ENCODE peak calls at places on chromosomes 2 and 18, in nine cellular contexts. W is activated T-cell treated with anti-CD3 and anti-CD28 coated beads, Interleukin-2, amount 50 U/mL, for 1 hour; S is kidney tubule cell; V is NCI-H69; Y is D341Med; Z is LHCN-M2; P is HEK293T; G is head of caudate nucleus; E is NCI-H2029. C is an unnamed sample.

GRCh38 chr18:57961411-57961810 is 82.6 kb upstream of the NEDD4L start:
- DNase-seq in W (no peak), S (no peak), V (peak), Y (no peak), Z (no peak), P (no peak), G (no peak), E (no peak), C (no peak)

GRCh38 chr2:231228223-231228622 is 29.8 kb downstream of the ARMC9 start:
- DNase-seq in W (no peak), S (peak), V (no peak), Y (no peak), Z (no peak), P (no peak), G (no peak), E (peak), C (no peak)

GRCh38 chr2:42147641-42148274 is 21.4 kb upstream of the EML4 start:
- DNase-seq in W (no peak), S (no peak), V (peak), Y (no peak), Z (peak), P (no peak), G (no peak), E (peak), C (no peak)

GRCh38 chr18:49021433-49022129 is 70.8 kb upstream of the SMAD7 start:
- DNase-seq in W (no peak), S (peak), V (peak), Y (peak), Z (peak), P (peak), G (peak), E (peak), C (peak)

GRCh38 chr18:12079504-12080237 is 14.0 kb upstream of the ANKRD62 start:
- DNase-seq in W (no peak), S (peak), V (no peak), Y (no peak), Z (peak), P (no peak), G (no peak), E (no peak), C (no peak)

GRCh38 chr2:109458512-109458911 is 155.3 kb downstream of the SEPTIN10 start:
- DNase-seq in W (no peak), S (no peak), V (no peak), Y (no peak), Z (no peak), P (no peak), G (no peak), E (no peak), C (no peak)

GRCh38 chr2:120590841-120591240 is 144.8 kb upstream of the GLI2 start:
- DNase-seq in W (no peak), S (no peak), V (peak), Y (peak), Z (no peak), P (no peak), G (no peak), E (no peak), C (no peak)

GRCh38 chr2:118000041-118000440 is 13.8 kb downstream of the CCDC93 start:
- DNase-seq in W (no peak), S (no peak), V (no peak), Y (no peak), Z (no peak), P (no peak), G (no peak), E (no peak), C (no peak)

GRCh38 chr2:29490037-29490436 is 374.8 kb downstream of the CLIP4 start:
- DNase-seq in W (no peak), S (no peak), V (no peak), Y (peak), Z (no peak), P (no peak), G (no peak), E (no peak), C (no peak)

GRCh38 chr2:190679813-190680591 is 31.1 kb downstream of the NAB1 start:
- DNase-seq in W (peak), S (peak), V (peak), Y (peak), Z (peak), P (peak), G (peak), E (no peak), C (peak)

GRCh38 chr2:29921560-29921915 is at the start of gene ALK:
- DNase-seq in W (peak), S (peak), V (peak), Y (peak), Z (peak), P (peak), G (peak), E (peak), C (peak)

GRCh38 chr2:205720451-205720902 is 38.2 kb downstream of the NRP2 start:
- DNase-seq in W (no peak), S (no peak), V (no peak), Y (no peak), Z (no peak), P (no peak), G (no peak), E (no peak), C (no peak)

GRCh38 chr2:111667542-111668273 is 216.3 kb downstream of the ANAPC1 start:
- DNase-seq in W (no peak), S (peak), V (peak), Y (no peak), Z (peak), P (no peak), G (no peak), E (no peak), C (peak)

GRCh38 chr18:47558110-47558750 is 306.8 kb upstream of the SKOR2 start:
- DNase-seq in W (no peak), S (peak), V (peak), Y (no peak), Z (no peak), P (no peak), G (no peak), E (peak), C (no peak)

GRCh38 chr2:48715042-48715899 is 40.3 kb downstream of the LHCGR start:
- DNase-seq in W (no peak), S (peak), V (no peak), Y (no peak), Z (no peak), P (no peak), G (no peak), E (no peak), C (peak)

GRCh38 chr18:64566461-64566860 is 417.6 kb upstream of the LINC00305 start:
- DNase-seq in W (no peak), S (peak), V (peak), Y (no peak), Z (no peak), P (no peak), G (no peak), E (no peak), C (no peak)

GRCh38 chr2:76998713-76999112 is 523.5 kb downstream of the LRRTM4 start:
- DNase-seq in W (no peak), S (no peak), V (no peak), Y (no peak), Z (no peak), P (no peak), G (no peak), E (no peak), C (no peak)

GRCh38 chr2:59177748-59178147 is 936.6 kb upstream of the FANCL start:
- DNase-seq in W (no peak), S (no peak), V (peak), Y (no peak), Z (no peak), P (no peak), G (no peak), E (peak), C (no peak)

C was measured in tibial artery.